ENCODE peak calls at places on chromosome 9, in nine cellular contexts. N is right lobe of liver; Y is activated T-cell treated with anti-CD3 and anti-CD28 coated beads, Interleukin-2, amount 50 U/mL, for 4 hours; P is HFFc6; D is naive B cell; Z is kidney tubule cell; J is stimulated activated CD8-positive, alpha-beta memory T cell treated with anti-CD3 and anti-CD28 coated beads, Interleukin-15, amount 100 ng/mL, for 24 hours; W is left colon; I is GM13976. F is an unnamed sample.

GRCh38 chr9:135209852-135210251 is 122.4 kb downstream of the OLFM1 start:
- DNase-seq in N (no peak), Y (no peak), P (no peak), D (no peak), Z (no peak), J (no peak), W (no peak), I (no peak), F (no peak)

GRCh38 chr9:70260606-70261005 is 1.8 kb downstream of the SMC5 start:
- DNase-seq in N (no peak), Y (no peak), P (no peak), D (peak), Z (no peak), J (no peak), W (no peak), I (no peak), F (no peak)

GRCh38 chr9:92108122-92108521 is 7.1 kb downstream of the SPTLC1 start:
- DNase-seq in N (no peak), Y (no peak), P (no peak), D (no peak), Z (no peak), J (no peak), W (no peak), I (no peak), F (no peak)

GRCh38 chr9:19116391-19116790 is 10.9 kb downstream of the PLIN2 start:
- DNase-seq in N (no peak), Y (no peak), P (peak), D (no peak), Z (peak), J (no peak), W (no peak), I (no peak), F (no peak)

GRCh38 chr9:127723013-127723412 is 7.1 kb downstream of the TTC16 start:
- DNase-seq in N (no peak), Y (no peak), P (no peak), D (no peak), Z (no peak), J (no peak), W (no peak), I (no peak), F (no peak)

GRCh38 chr9:134536931-134537330 is 104.7 kb upstream of the COL5A1 start:
- DNase-seq in N (no peak), Y (no peak), P (no peak), D (no peak), Z (no peak), J (no peak), W (no peak), I (no peak), F (no peak)

GRCh38 chr9:15738011-15738410 is 185.2 kb downstream of the CCDC171 start:
- DNase-seq in N (no peak), Y (no peak), P (no peak), D (no peak), Z (peak), J (no peak), W (no peak), I (no peak), F (no peak)

GRCh38 chr9:72127753-72128152 is 21.5 kb upstream of the GDA start:
- DNase-seq in N (no peak), Y (no peak), P (no peak), D (no peak), Z (no peak), J (no peak), W (no peak), I (no peak), F (no peak)

GRCh38 chr9:70136632-70137031 is 93.0 kb downstream of the MAMDC2 start:
- DNase-seq in N (no peak), Y (no peak), P (peak), D (no peak), Z (peak), J (no peak), W (no peak), I (no peak), F (no peak)

GRCh38 chr9:83334320-83334719 is 203.9 kb downstream of the FRMD3 start:
- DNase-seq in N (peak), Y (peak), P (peak), D (peak), Z (peak), J (peak), W (peak), I (peak), F (peak)

GRCh38 chr9:138103824-138104206 is 226.2 kb downstream of the CACNA1B start:
- DNase-seq in N (no peak), Y (no peak), P (no peak), D (no peak), Z (no peak), J (no peak), W (no peak), I (peak), F (no peak)

GRCh38 chr9:98520221-98520920 is 188.4 kb downstream of the GABBR2 start:
- DNase-seq in N (no peak), Y (no peak), P (no peak), D (no peak), Z (no peak), J (no peak), W (no peak), I (no peak), F (no peak)

GRCh38 chr9:101463397-101463796 is 27.8 kb upstream of the ALDOB start:
- DNase-seq in N (no peak), Y (no peak), P (peak), D (no peak), Z (no peak), J (no peak), W (no peak), I (no peak), F (no peak)

GRCh38 chr9:118575341-118576070 is 793.7 kb downstream of the BRINP1 start:
- DNase-seq in N (no peak), Y (no peak), P (peak), D (no peak), Z (peak), J (no peak), W (no peak), I (no peak), F (no peak)

GRCh38 chr9:76166436-76166959 is 227.7 kb downstream of the RFK start:
- DNase-seq in N (no peak), Y (no peak), P (no peak), D (no peak), Z (no peak), J (no peak), W (no peak), I (no peak), F (no peak)

GRCh38 chr9:136888454-136888853 is 2.1 kb downstream of the TRAF2 start:
- DNase-seq in N (no peak), Y (no peak), P (no peak), D (no peak), Z (no peak), J (no peak), W (no peak), I (no peak), F (no peak)

GRCh38 chr9:72200452-72200851 is 51.2 kb downstream of the GDA start:
- DNase-seq in N (no peak), Y (no peak), P (no peak), D (no peak), Z (no peak), J (no peak), W (no peak), I (no peak), F (no peak)

GRCh38 chr9:96185518-96186156 is 116.3 kb downstream of the HSD17B3 start:
- DNase-seq in N (no peak), Y (no peak), P (no peak), D (no peak), Z (no peak), J (no peak), W (no peak), I (no peak), F (no peak)

GRCh38 chr9:99253772-99254431 is 31.8 kb downstream of the SEC61B start:
- DNase-seq in N (no peak), Y (peak), P (no peak), D (peak), Z (no peak), J (peak), W (peak), I (peak), F (peak)

GRCh38 chr9:79210541-79211243 is 361.1 kb upstream of the TLE4 start:
- DNase-seq in N (no peak), Y (no peak), P (no peak), D (no peak), Z (no peak), J (no peak), W (no peak), I (no peak), F (no peak)

GRCh38 chr9:126690431-126691051 is 76.8 kb downstream of the LMX1B start:
- DNase-seq in N (peak), Y (peak), P (no peak), D (peak), Z (peak), J (peak), W (peak), I (peak), F (peak)

GRCh38 chr9:129509508-129509907 is 111.4 kb downstream of the C9orf50 start:
- DNase-seq in N (no peak), Y (no peak), P (peak), D (no peak), Z (peak), J (no peak), W (no peak), I (no peak), F (no peak)

GRCh38 chr9:78035369-78035993 is 3.9 kb upstream of the GNAQ start:
- DNase-seq in N (no peak), Y (peak), P (peak), D (peak), Z (peak), J (no peak), W (no peak), I (peak), F (peak)